ENCODE peak calls at places on chromosomes 3 and 15, in seven cellular contexts. One of them, this sample, is unnamed.

GRCh38 chr3:113245775-113246174 is 34.4 kb downstream of the BOC start:
- DNase-seq in HTR-8/SVneo: no peak
- DNase-seq in KBM-7: no peak
- DNase-seq in fibroblast of the conjunctiva: no peak
- DNase-seq in stimulated activated CD8-positive, alpha-beta memory T cell treated with anti-CD3 and anti-CD28 coated beads, Interleukin-7, amount 100 ng/mL, for 1 hour: no peak
- DNase-seq in NCI-H2081: no peak
- DNase-seq in CD8-positive, alpha-beta T cell: no peak
- DNase-seq in this sample: no peak

GRCh38 chr3:16427309-16427965 is 86.1 kb downstream of the RFTN1 start:
- DNase-seq in HTR-8/SVneo: peak; percentile 41
- DNase-seq in KBM-7: no peak
- DNase-seq in fibroblast of the conjunctiva: peak; percentile 92
- DNase-seq in stimulated activated CD8-positive, alpha-beta memory T cell treated with anti-CD3 and anti-CD28 coated beads, Interleukin-7, amount 100 ng/mL, for 1 hour: no peak
- DNase-seq in NCI-H2081: no peak
- DNase-seq in CD8-positive, alpha-beta T cell: no peak
- DNase-seq in this sample: no peak

GRCh38 chr3:175224051-175224450 is 364.9 kb downstream of the NAALADL2 start:
- DNase-seq in HTR-8/SVneo: no peak
- DNase-seq in KBM-7: no peak
- DNase-seq in fibroblast of the conjunctiva: no peak
- DNase-seq in stimulated activated CD8-positive, alpha-beta memory T cell treated with anti-CD3 and anti-CD28 coated beads, Interleukin-7, amount 100 ng/mL, for 1 hour: no peak
- DNase-seq in NCI-H2081: peak; percentile 28
- DNase-seq in CD8-positive, alpha-beta T cell: no peak
- DNase-seq in this sample: no peak

GRCh38 chr15:52795464-52796227 is 5.5 kb upstream of the ONECUT1 start:
- DNase-seq in HTR-8/SVneo: no peak
- DNase-seq in KBM-7: no peak
- DNase-seq in fibroblast of the conjunctiva: no peak
- DNase-seq in stimulated activated CD8-positive, alpha-beta memory T cell treated with anti-CD3 and anti-CD28 coated beads, Interleukin-7, amount 100 ng/mL, for 1 hour: no peak
- DNase-seq in NCI-H2081: no peak
- DNase-seq in CD8-positive, alpha-beta T cell: no peak
- DNase-seq in this sample: no peak

GRCh38 chr3:123369085-123369484 is 79.8 kb downstream of the ADCY5 start:
- DNase-seq in HTR-8/SVneo: no peak
- DNase-seq in KBM-7: no peak
- DNase-seq in fibroblast of the conjunctiva: no peak
- DNase-seq in stimulated activated CD8-positive, alpha-beta memory T cell treated with anti-CD3 and anti-CD28 coated beads, Interleukin-7, amount 100 ng/mL, for 1 hour: no peak
- DNase-seq in NCI-H2081: no peak
- DNase-seq in CD8-positive, alpha-beta T cell: no peak
- DNase-seq in this sample: no peak

GRCh38 chr3:182182531-182182968 is 470.8 kb downstream of the SOX2 start:
- DNase-seq in HTR-8/SVneo: no peak
- DNase-seq in KBM-7: no peak
- DNase-seq in fibroblast of the conjunctiva: no peak
- DNase-seq in stimulated activated CD8-positive, alpha-beta memory T cell treated with anti-CD3 and anti-CD28 coated beads, Interleukin-7, amount 100 ng/mL, for 1 hour: no peak
- DNase-seq in NCI-H2081: no peak
- DNase-seq in CD8-positive, alpha-beta T cell: no peak
- DNase-seq in this sample: no peak

GRCh38 chr15:45611305-45611704 is 23.5 kb upstream of the SQOR start:
- DNase-seq in HTR-8/SVneo: no peak
- DNase-seq in KBM-7: peak; percentile 48
- DNase-seq in fibroblast of the conjunctiva: no peak
- DNase-seq in stimulated activated CD8-positive, alpha-beta memory T cell treated with anti-CD3 and anti-CD28 coated beads, Interleukin-7, amount 100 ng/mL, for 1 hour: no peak
- DNase-seq in NCI-H2081: no peak
- DNase-seq in CD8-positive, alpha-beta T cell: no peak
- DNase-seq in this sample: no peak

GRCh38 chr3:132399054-132399929 is 18.0 kb upstream of the DNAJC13 start:
- DNase-seq in HTR-8/SVneo: peak; percentile 50
- DNase-seq in KBM-7: peak; percentile 70
- DNase-seq in fibroblast of the conjunctiva: peak; percentile 43
- DNase-seq in stimulated activated CD8-positive, alpha-beta memory T cell treated with anti-CD3 and anti-CD28 coated beads, Interleukin-7, amount 100 ng/mL, for 1 hour: no peak
- DNase-seq in NCI-H2081: peak; percentile 56
- DNase-seq in CD8-positive, alpha-beta T cell: no peak
- DNase-seq in this sample: peak; percentile 24

GRCh38 chr3:84292113-84292512 is 666.7 kb upstream of the CADM2 start:
- DNase-seq in HTR-8/SVneo: no peak
- DNase-seq in KBM-7: no peak
- DNase-seq in fibroblast of the conjunctiva: no peak
- DNase-seq in stimulated activated CD8-positive, alpha-beta memory T cell treated with anti-CD3 and anti-CD28 coated beads, Interleukin-7, amount 100 ng/mL, for 1 hour: no peak
- DNase-seq in NCI-H2081: no peak
- DNase-seq in CD8-positive, alpha-beta T cell: no peak
- DNase-seq in this sample: no peak

GRCh38 chr15:75532413-75533250 is 46.5 kb downstream of the PTPN9 start:
- DNase-seq in HTR-8/SVneo: peak; percentile 37
- DNase-seq in KBM-7: peak; percentile 38
- DNase-seq in fibroblast of the conjunctiva: peak; percentile 72
- DNase-seq in stimulated activated CD8-positive, alpha-beta memory T cell treated with anti-CD3 and anti-CD28 coated beads, Interleukin-7, amount 100 ng/mL, for 1 hour: no peak
- DNase-seq in NCI-H2081: no peak
- DNase-seq in CD8-positive, alpha-beta T cell: no peak
- DNase-seq in this sample: no peak

GRCh38 chr15:20340331-20340811 is 201.2 kb downstream of the GOLGA6L6 start:
- DNase-seq in HTR-8/SVneo: no peak
- DNase-seq in KBM-7: no peak
- DNase-seq in fibroblast of the conjunctiva: no peak
- DNase-seq in stimulated activated CD8-positive, alpha-beta memory T cell treated with anti-CD3 and anti-CD28 coated beads, Interleukin-7, amount 100 ng/mL, for 1 hour: no peak
- DNase-seq in NCI-H2081: no peak
- DNase-seq in CD8-positive, alpha-beta T cell: peak; percentile 41
- DNase-seq in this sample: no peak

GRCh38 chr15:87354661-87355410 is 901.7 kb downstream of the NTRK3 start:
- DNase-seq in HTR-8/SVneo: peak; percentile 14
- DNase-seq in KBM-7: no peak
- DNase-seq in fibroblast of the conjunctiva: no peak
- DNase-seq in stimulated activated CD8-positive, alpha-beta memory T cell treated with anti-CD3 and anti-CD28 coated beads, Interleukin-7, amount 100 ng/mL, for 1 hour: no peak
- DNase-seq in NCI-H2081: no peak
- DNase-seq in CD8-positive, alpha-beta T cell: no peak
- DNase-seq in this sample: no peak

GRCh38 chr15:34248190-34248589 is 23.4 kb downstream of the EMC4 start:
- DNase-seq in HTR-8/SVneo: no peak
- DNase-seq in KBM-7: no peak
- DNase-seq in fibroblast of the conjunctiva: no peak
- DNase-seq in stimulated activated CD8-positive, alpha-beta memory T cell treated with anti-CD3 and anti-CD28 coated beads, Interleukin-7, amount 100 ng/mL, for 1 hour: no peak
- DNase-seq in NCI-H2081: no peak
- DNase-seq in CD8-positive, alpha-beta T cell: no peak
- DNase-seq in this sample: no peak

GRCh38 chr15:43776101-43776717 is 557 bp downstream of the ELL3 start:
- DNase-seq in HTR-8/SVneo: no peak
- DNase-seq in KBM-7: no peak
- DNase-seq in fibroblast of the conjunctiva: no peak
- DNase-seq in stimulated activated CD8-positive, alpha-beta memory T cell treated with anti-CD3 and anti-CD28 coated beads, Interleukin-7, amount 100 ng/mL, for 1 hour: no peak
- DNase-seq in NCI-H2081: no peak
- DNase-seq in CD8-positive, alpha-beta T cell: no peak
- DNase-seq in this sample: no peak

GRCh38 chr3:27556854-27557253 is 72.7 kb upstream of the SLC4A7 start:
- DNase-seq in HTR-8/SVneo: no peak
- DNase-seq in KBM-7: no peak
- DNase-seq in fibroblast of the conjunctiva: peak; percentile 41
- DNase-seq in stimulated activated CD8-positive, alpha-beta memory T cell treated with anti-CD3 and anti-CD28 coated beads, Interleukin-7, amount 100 ng/mL, for 1 hour: no peak
- DNase-seq in NCI-H2081: no peak
- DNase-seq in CD8-positive, alpha-beta T cell: no peak
- DNase-seq in this sample: no peak

GRCh38 chr3:116064646-116065045 is 380.6 kb downstream of the LSAMP start:
- DNase-seq in HTR-8/SVneo: no peak
- DNase-seq in KBM-7: no peak
- DNase-seq in fibroblast of the conjunctiva: no peak
- DNase-seq in stimulated activated CD8-positive, alpha-beta memory T cell treated with anti-CD3 and anti-CD28 coated beads, Interleukin-7, amount 100 ng/mL, for 1 hour: no peak
- DNase-seq in NCI-H2081: no peak
- DNase-seq in CD8-positive, alpha-beta T cell: no peak
- DNase-seq in this sample: no peak

GRCh38 chr3:65856907-65857306 is 181.8 kb downstream of the MAGI1 start:
- DNase-seq in HTR-8/SVneo: no peak
- DNase-seq in KBM-7: no peak
- DNase-seq in fibroblast of the conjunctiva: no peak
- DNase-seq in stimulated activated CD8-positive, alpha-beta memory T cell treated with anti-CD3 and anti-CD28 coated beads, Interleukin-7, amount 100 ng/mL, for 1 hour: no peak
- DNase-seq in NCI-H2081: no peak
- DNase-seq in CD8-positive, alpha-beta T cell: no peak
- DNase-seq in this sample: no peak

GRCh38 chr3:38253704-38254103 is 11.9 kb upstream of the SLC22A13 start:
- DNase-seq in HTR-8/SVneo: no peak
- DNase-seq in KBM-7: no peak
- DNase-seq in fibroblast of the conjunctiva: no peak
- DNase-seq in stimulated activated CD8-positive, alpha-beta memory T cell treated with anti-CD3 and anti-CD28 coated beads, Interleukin-7, amount 100 ng/mL, for 1 hour: no peak
- DNase-seq in NCI-H2081: no peak
- DNase-seq in CD8-positive, alpha-beta T cell: no peak
- DNase-seq in this sample: no peak